ENCODE peak calls at places on chromosomes 1 and 21, in six cellular contexts. W is foreskin fibroblast, G is hepatocyte, V is choroid plexus epithelial cell, X is pancreas, A is psoas muscle. J is an unnamed sample.

GRCh38 chr1:102097451-102097850 is 100.7 kb upstream of the OLFM3 start:
- DNase-seq in W (no peak), G (no peak), V (no peak), X (no peak), A (no peak), J (no peak)

GRCh38 chr1:185144233-185144632 is 12.5 kb downstream of the TRMT1L start:
- DNase-seq in X (no peak), G (no peak), V (peak), W (peak), A (no peak), J (no peak)

GRCh38 chr1:10979483-10979920 is 33.0 kb upstream of the TARDBP start:
- DNase-seq in X (peak), A (peak), G (no peak), W (no peak), V (peak), J (no peak)

GRCh38 chr1:89826594-89826993 is 5.8 kb downstream of the LRRC8D start:
- DNase-seq in G (no peak), W (no peak), V (no peak), X (no peak), A (no peak), J (no peak)

GRCh38 chr1:18495635-18496034 is 14.9 kb downstream of the KLHDC7A start:
- DNase-seq in W (no peak), A (no peak), X (no peak), V (no peak), G (no peak), J (no peak)

GRCh38 chr1:8702121-8702520 is 115.3 kb downstream of the RERE start:
- DNase-seq in A (no peak), W (no peak), G (peak), X (peak), V (peak), J (no peak)

GRCh38 chr1:89779541-89779940 is 41.3 kb upstream of the LRRC8D start:
- DNase-seq in V (no peak), G (no peak), W (no peak), A (no peak), X (no peak), J (no peak)

GRCh38 chr1:232990176-232990723 is 39.8 kb downstream of the NTPCR start:
- DNase-seq in V (no peak), A (no peak), W (no peak), G (no peak), X (no peak), J (no peak)

GRCh38 chr1:217332426-217333065 is 298.3 kb downstream of the GPATCH2 start:
- DNase-seq in G (peak), A (no peak), W (no peak), X (no peak), V (peak), J (no peak)

GRCh38 chr1:22712502-22713271 is 2.0 kb downstream of the EPHB2 start:
- DNase-seq in W (no peak), A (no peak), X (no peak), G (peak), V (no peak), J (no peak)

GRCh38 chr1:27601321-27601770 is 2.6 kb downstream of the AHDC1 start:
- DNase-seq in G (no peak), X (no peak), W (no peak), A (no peak), V (no peak), J (no peak)

GRCh38 chr21:35150562-35151226 is 101.6 kb upstream of the RUNX1 start:
- DNase-seq in X (no peak), W (peak), V (peak), A (no peak), G (no peak), J (no peak)

GRCh38 chr1:201153474-201154388 is 543 bp downstream of the TMEM9 start:
- DNase-seq in A (no peak), G (no peak), X (no peak), V (no peak), W (no peak), J (no peak)

GRCh38 chr21:41817228-41817627 is 50.4 kb upstream of the RIPK4 start:
- DNase-seq in X (peak), A (no peak), W (peak), G (peak), V (peak), J (no peak)

GRCh38 chr1:228457017-228457395 is 30.2 kb upstream of the RNF187 start:
- DNase-seq in X (no peak), G (no peak), A (no peak), V (no peak), W (no peak), J (no peak)

GRCh38 chr1:33039840-33040239 is 3.2 kb upstream of the AK2 start:
- DNase-seq in G (no peak), V (no peak), X (no peak), A (no peak), W (no peak), J (no peak)

GRCh38 chr21:46285761-46286667 is at the start of gene YBEY:
- DNase-seq in X (peak), A (peak), V (peak), W (peak), G (peak), J (peak)
- TF ChIP-seq CTCF in X (no peak), A (peak), V (peak), W (peak), G (peak), J (peak)

GRCh38 chr1:159212596-159212995 is 7.9 kb downstream of the ACKR1 start:
- DNase-seq in G (no peak), X (no peak), V (no peak), W (no peak), A (no peak), J (no peak)

GRCh38 chr1:159214149-159214760 is 9.6 kb downstream of the ACKR1 start:
- DNase-seq in W (peak), G (peak), V (peak), X (no peak), A (no peak), J (no peak)

GRCh38 chr1:159208460-159208825 is 3.8 kb downstream of the ACKR1 start:
- DNase-seq in V (no peak), A (no peak), X (no peak), G (no peak), W (no peak), J (no peak)

GRCh38 chr1:159207774-159208459 is 3.2 kb downstream of the ACKR1 start:
- DNase-seq in V (no peak), A (no peak), W (no peak), X (no peak), G (no peak), J (no peak)

DNA sequence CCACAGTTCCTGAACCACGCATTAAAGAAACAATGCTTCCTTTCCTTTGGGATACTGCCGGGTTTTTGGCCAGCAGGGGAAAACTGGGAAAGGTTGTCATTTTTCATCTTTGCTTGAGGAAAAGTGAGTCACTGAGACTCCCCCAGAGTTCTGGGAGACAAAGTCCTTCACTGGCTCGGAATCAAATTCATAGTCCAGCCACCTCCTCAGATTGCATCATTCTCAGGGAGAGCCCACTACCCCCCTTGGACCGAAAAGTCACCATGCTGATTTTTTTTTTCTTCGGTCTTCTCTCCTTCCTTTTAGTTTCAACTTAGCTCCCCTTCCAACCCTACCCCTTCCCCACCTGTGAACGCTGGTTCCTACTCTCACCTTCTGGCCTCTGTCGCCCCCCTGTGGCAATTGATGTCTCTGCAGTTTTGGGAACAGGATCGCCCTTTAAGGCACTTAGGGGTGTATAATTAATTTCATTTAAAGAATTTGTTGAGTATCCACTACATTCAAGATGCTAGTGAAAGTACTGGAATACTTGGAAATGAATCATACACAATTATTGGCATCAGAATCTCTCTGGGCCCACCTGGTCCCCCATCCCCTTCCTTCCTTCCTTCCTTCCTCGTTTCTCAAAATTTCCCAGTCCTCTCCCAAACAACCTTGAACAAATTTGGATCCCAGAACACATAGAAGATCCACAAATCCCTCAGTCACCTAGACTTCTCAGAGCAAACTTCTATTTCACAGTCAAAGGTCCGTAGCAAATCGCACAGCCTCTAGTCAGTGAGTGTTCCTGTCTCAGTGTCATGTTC is 6.9 kb downstream of the ACKR1 start:
- DNase-seq in A (no peak), G (peak), X (no peak), V (peak), W (peak), J (peak)
- H3K4me3 ChIP-seq in A (no peak), G (no peak), X (no peak), V (no peak), W (no peak), J (peak)

DNA sequence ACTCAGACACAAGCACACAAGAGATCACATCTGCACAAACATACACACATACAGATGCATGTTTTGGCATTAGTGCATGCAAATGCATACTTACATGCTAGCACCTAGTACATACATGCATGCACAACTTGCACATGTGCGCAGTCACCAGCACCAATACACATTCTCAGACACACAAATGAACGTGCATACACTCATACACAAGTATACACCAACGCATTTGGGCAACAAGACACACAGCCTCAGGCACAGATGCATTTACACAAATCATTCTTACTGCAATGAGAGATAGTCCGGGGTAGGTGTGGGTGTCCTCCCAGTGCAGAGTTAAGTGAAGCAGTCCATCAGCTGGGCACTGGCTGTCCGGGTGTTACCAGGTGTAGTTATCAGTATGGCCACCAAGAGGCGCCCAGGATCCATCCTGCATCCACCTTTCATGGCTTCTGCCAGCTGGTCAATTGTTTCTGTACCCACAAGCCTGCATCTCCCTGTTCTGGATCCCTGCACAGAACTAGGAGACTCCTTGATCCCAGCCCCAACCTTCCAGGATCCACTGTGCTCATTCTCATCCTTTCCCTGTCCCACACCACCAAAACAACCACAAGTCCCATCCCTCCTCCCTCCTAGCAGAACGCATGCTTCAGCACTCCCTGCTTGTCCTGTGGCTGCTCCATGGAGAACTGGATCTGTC is 27.4 kb upstream of the FOXE3 start:
- DNase-seq in G (peak), V (peak), X (peak), A (peak), W (peak), J (no peak)
- TF ChIP-seq CTCF in G (peak), V (peak), X (peak), A (peak), W (peak), J (peak)

GRCh38 chr1:55931272-55931940 is 648.0 kb downstream of the PLPP3 start:
- DNase-seq in X (no peak), A (no peak), G (no peak), V (peak), W (peak), J (no peak)
- H3K4me3 ChIP-seq in X (no peak), A (no peak), G (no peak), V (no peak), W (no peak), J (no peak)

GRCh38 chr1:95287825-95288224 is 53.8 kb downstream of the RWDD3 start:
- DNase-seq in W (no peak), A (no peak), X (no peak), G (peak), V (no peak), J (no peak)

GRCh38 chr1:95286479-95286878 is 52.5 kb downstream of the RWDD3 start:
- DNase-seq in A (no peak), X (no peak), W (no peak), G (no peak), V (peak), J (no peak)

GRCh38 chr1:95284420-95284819 is 50.4 kb downstream of the RWDD3 start:
- DNase-seq in W (no peak), A (no peak), G (no peak), V (no peak), X (no peak), J (no peak)

GRCh38 chr1:95282496-95282850 is 48.5 kb downstream of the RWDD3 start:
- DNase-seq in G (no peak), V (peak), W (no peak), X (no peak), A (no peak), J (no peak)

DNA sequence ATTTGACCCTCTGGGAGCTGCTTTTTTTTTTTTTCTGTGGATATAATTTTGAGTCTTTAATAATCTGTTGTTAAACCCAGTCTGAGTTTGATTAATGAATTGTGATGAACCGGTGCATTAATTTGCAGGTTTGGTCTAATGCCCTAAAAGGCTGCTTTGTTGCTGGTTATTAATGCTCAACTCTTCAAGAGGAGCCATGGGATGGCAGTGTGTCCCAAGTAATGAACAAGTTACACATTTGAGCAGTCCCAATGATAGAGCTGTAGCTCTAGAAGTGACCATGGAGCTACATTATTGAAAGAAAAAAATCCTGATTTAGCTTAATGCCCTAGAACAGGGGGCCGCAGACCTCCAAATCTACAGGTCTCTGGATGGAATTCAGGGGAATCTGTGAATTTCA is 53.1 kb downstream of the RWDD3 start:
- DNase-seq in W (no peak), G (no peak), V (peak), X (no peak), A (no peak), J (no peak)
- TF ChIP-seq CTCF in W (no peak), G (peak), V (no peak), X (no peak), A (no peak), J (no peak)

J was measured in epithelial cell of proximal tubule.